ENCODE peak calls at places on chromosomes 2 and 18, in four cellular contexts. P is bronchial epithelial cell, T is breast epithelium, Y is BJ. J is an unnamed sample.

GRCh38 chr2:23321767-23322166 is 63.2 kb upstream of the KLHL29 start:
- DNase-seq in P (no peak), T (no peak), Y (no peak), J (no peak)

GRCh38 chr2:208929489-208929864 is 494.4 kb upstream of the MAP2 start:
- DNase-seq in T (no peak), P (no peak), Y (no peak), J (no peak)

GRCh38 chr18:23504720-23505119 is 1.4 kb downstream of the RMC1 start:
- DNase-seq in T (no peak), Y (no peak), P (no peak), J (no peak)

GRCh38 chr2:36708119-36708741 is 11.7 kb downstream of the VIT start:
- DNase-seq in P (peak; percentile 29), T (no peak), Y (peak; percentile 51), J (no peak)

GRCh38 chr2:232533944-232534710 is 5.4 kb upstream of the CHRNG start:
- DNase-seq in P (no peak), T (no peak), Y (no peak), J (no peak)

GRCh38 chr2:12504443-12504842 is 212.3 kb upstream of the TRIB2 start:
- DNase-seq in P (no peak), T (no peak), Y (no peak), J (no peak)

GRCh38 chr18:32389868-32390267 is 80.8 kb downstream of the GAREM1 start:
- DNase-seq in T (no peak), P (peak; percentile 50), Y (no peak), J (no peak)

GRCh38 chr2:226721541-226721940 is 78.1 kb downstream of the IRS1 start:
- DNase-seq in T (no peak), Y (no peak), P (no peak), J (no peak)

GRCh38 chr2:58890865-58891525 is 649.9 kb upstream of the FANCL start:
- DNase-seq in P (no peak), T (no peak), Y (no peak), J (no peak)

GRCh38 chr2:3785220-3785889 is 82.0 kb downstream of the DCDC2C start:
- DNase-seq in T (no peak), Y (no peak), P (peak; percentile 49), J (no peak)

GRCh38 chr2:155630760-155631159 is 701.8 kb downstream of the NR4A2 start:
- DNase-seq in Y (no peak), T (no peak), P (no peak), J (no peak)

GRCh38 chr18:74944676-74945075 is 264.3 kb downstream of the PTGR3 start:
- DNase-seq in P (peak; percentile 61), Y (no peak), T (no peak), J (no peak)

GRCh38 chr2:33670392-33670937 is 71.4 kb upstream of the FAM98A start:
- DNase-seq in T (no peak), P (no peak), Y (no peak), J (no peak)

GRCh38 chr2:33665039-33665438 is 65.9 kb upstream of the FAM98A start:
- DNase-seq in Y (no peak), T (no peak), P (no peak), J (no peak)

GRCh38 chr2:33671198-33671597 is 72.1 kb upstream of the FAM98A start:
- DNase-seq in Y (no peak), T (no peak), P (no peak), J (no peak)

GRCh38 chr2:33672389-33672788 is 73.3 kb upstream of the FAM98A start:
- DNase-seq in P (no peak), Y (no peak), T (no peak), J (no peak)

GRCh38 chr2:33666879-33667278 is 67.8 kb upstream of the FAM98A start:
- DNase-seq in P (no peak), T (no peak), Y (no peak), J (no peak)
- TF ChIP-seq CTCF in P (no peak), T (no peak), Y (no peak), J (no peak)

DNA sequence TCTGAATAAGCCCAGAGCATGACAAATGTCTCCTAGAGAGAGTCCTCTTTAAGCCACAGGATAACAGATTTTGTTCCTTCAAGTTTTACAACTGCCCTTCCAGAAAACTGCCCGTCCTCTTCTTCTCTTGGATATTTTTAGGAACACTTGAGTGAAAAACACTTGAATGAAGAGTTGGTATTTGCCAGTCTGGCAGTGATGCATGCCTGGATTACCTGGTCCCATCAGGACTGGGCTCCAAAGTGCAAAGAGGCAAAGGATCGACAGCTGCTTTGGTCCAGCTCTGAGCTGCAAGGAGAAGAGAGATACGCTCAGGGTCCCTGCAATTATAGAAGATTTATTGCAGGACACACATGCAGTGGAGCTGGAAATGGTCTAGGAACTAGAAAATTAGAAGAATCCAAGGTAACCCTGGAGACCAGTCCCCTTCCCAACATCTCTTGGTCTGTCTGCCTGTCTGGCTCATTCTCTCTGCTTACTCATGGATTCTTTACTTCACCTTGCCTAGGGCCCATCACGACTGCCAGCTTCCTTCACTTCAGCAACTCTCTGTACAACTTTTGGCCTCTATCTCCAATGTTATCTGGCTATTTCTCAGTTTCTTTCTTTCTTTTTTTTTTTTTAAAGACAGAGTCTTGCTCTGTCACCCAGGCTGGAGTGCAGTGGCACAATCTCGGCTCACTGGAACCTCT is 112.1 kb upstream of the SIX2 start:
- DNase-seq in P (peak; percentile 29), T (no peak), Y (no peak), J (no peak)
- TF ChIP-seq CTCF in P (no peak), T (no peak), Y (no peak), J (no peak)

GRCh38 chr2:230814616-230815015 is 50.1 kb upstream of the ITM2C start:
- DNase-seq in T (no peak), P (no peak), Y (no peak), J (no peak)
- TF ChIP-seq CTCF in T (no peak), P (peak; percentile 31), Y (peak; percentile 60), J (no peak)

GRCh38 chr2:238127165-238128060 is 11.1 kb upstream of the KLHL30 start:
- DNase-seq in T (no peak), Y (no peak), P (no peak), J (peak; percentile 13)
- TF ChIP-seq CTCF in T (no peak), Y (peak; percentile 52), P (no peak), J (no peak)

J was measured in CD8-positive, alpha-beta T cell.